ENCODE peak calls at places on chromosomes 1 and 21, in nine cellular contexts. One of them, this sample, is unnamed.

GRCh38 chr1:214440219-214440965 is 111.0 kb downstream of the PTPN14 start:
- DNase-seq in choroid plexus epithelial cell: no peak
- DNase-seq in A549: no peak
- DNase-seq in IMR-90: no peak
- DNase-seq in heart right ventricle: no peak
- DNase-seq in upper lobe of left lung: no peak
- DNase-seq in GM23338: peak
- DNase-seq in hepatocyte: no peak
- DNase-seq in colonic mucosa: no peak
- DNase-seq in this sample: no peak

GRCh38 chr1:98920441-98921110 is 84.1 kb downstream of the PLPPR5 start:
- DNase-seq in IMR-90: peak
- DNase-seq in heart right ventricle: no peak
- DNase-seq in A549: no peak
- DNase-seq in GM23338: no peak
- DNase-seq in choroid plexus epithelial cell: peak
- DNase-seq in colonic mucosa: no peak
- DNase-seq in upper lobe of left lung: no peak
- DNase-seq in hepatocyte: no peak
- DNase-seq in this sample: peak

GRCh38 chr1:200206340-200206739 is 178.8 kb downstream of the NR5A2 start:
- DNase-seq in A549: peak
- DNase-seq in IMR-90: peak
- DNase-seq in choroid plexus epithelial cell: peak
- DNase-seq in upper lobe of left lung: no peak
- DNase-seq in heart right ventricle: no peak
- DNase-seq in hepatocyte: no peak
- DNase-seq in colonic mucosa: no peak
- DNase-seq in GM23338: no peak
- DNase-seq in this sample: peak

GRCh38 chr1:55051621-55052020 is 12.3 kb downstream of the PCSK9 start:
- DNase-seq in choroid plexus epithelial cell: no peak
- DNase-seq in GM23338: no peak
- DNase-seq in colonic mucosa: no peak
- DNase-seq in IMR-90: no peak
- DNase-seq in heart right ventricle: no peak
- DNase-seq in upper lobe of left lung: no peak
- DNase-seq in A549: no peak
- DNase-seq in hepatocyte: no peak
- DNase-seq in this sample: no peak

GRCh38 chr1:204250428-204251030 is 36.7 kb upstream of the GOLT1A start:
- DNase-seq in upper lobe of left lung: no peak
- DNase-seq in colonic mucosa: no peak
- DNase-seq in hepatocyte: no peak
- DNase-seq in IMR-90: peak
- DNase-seq in heart right ventricle: no peak
- DNase-seq in GM23338: no peak
- DNase-seq in choroid plexus epithelial cell: peak
- DNase-seq in A549: no peak
- DNase-seq in this sample: no peak

GRCh38 chr1:110619412-110620249 is 13.5 kb upstream of the KCNA2 start:
- DNase-seq in colonic mucosa: peak
- DNase-seq in hepatocyte: peak
- DNase-seq in choroid plexus epithelial cell: peak
- DNase-seq in GM23338: peak
- DNase-seq in A549: peak
- DNase-seq in heart right ventricle: peak
- DNase-seq in IMR-90: peak
- DNase-seq in upper lobe of left lung: peak
- DNase-seq in this sample: peak

GRCh38 chr1:219529116-219529515 is 83.8 kb downstream of the ZC3H11B start:
- DNase-seq in IMR-90: no peak
- DNase-seq in heart right ventricle: no peak
- DNase-seq in colonic mucosa: no peak
- DNase-seq in GM23338: peak
- DNase-seq in A549: no peak
- DNase-seq in hepatocyte: no peak
- DNase-seq in upper lobe of left lung: peak
- DNase-seq in choroid plexus epithelial cell: no peak
- DNase-seq in this sample: no peak

GRCh38 chr21:38284221-38284620 is 27.4 kb downstream of the KCNJ15 start:
- DNase-seq in IMR-90: no peak
- DNase-seq in hepatocyte: no peak
- DNase-seq in A549: no peak
- DNase-seq in upper lobe of left lung: no peak
- DNase-seq in colonic mucosa: no peak
- DNase-seq in heart right ventricle: no peak
- DNase-seq in choroid plexus epithelial cell: no peak
- DNase-seq in GM23338: no peak
- DNase-seq in this sample: no peak

GRCh38 chr1:240869071-240869470 is 257.1 kb upstream of the GREM2 start:
- DNase-seq in upper lobe of left lung: no peak
- DNase-seq in choroid plexus epithelial cell: no peak
- DNase-seq in colonic mucosa: no peak
- DNase-seq in GM23338: no peak
- DNase-seq in A549: no peak
- DNase-seq in hepatocyte: no peak
- DNase-seq in heart right ventricle: no peak
- DNase-seq in IMR-90: no peak
- DNase-seq in this sample: no peak

GRCh38 chr1:30855686-30856259 is 52.8 kb downstream of the SDC3 start:
- DNase-seq in heart right ventricle: no peak
- DNase-seq in A549: no peak
- DNase-seq in upper lobe of left lung: no peak
- DNase-seq in GM23338: peak
- DNase-seq in IMR-90: no peak
- DNase-seq in choroid plexus epithelial cell: no peak
- DNase-seq in hepatocyte: no peak
- DNase-seq in colonic mucosa: no peak
- DNase-seq in this sample: no peak

GRCh38 chr1:172946814-172947507 is 103.8 kb downstream of the TNFSF18 start:
- DNase-seq in colonic mucosa: no peak
- DNase-seq in IMR-90: peak
- DNase-seq in A549: peak
- DNase-seq in hepatocyte: no peak
- DNase-seq in choroid plexus epithelial cell: no peak
- DNase-seq in upper lobe of left lung: no peak
- DNase-seq in GM23338: no peak
- DNase-seq in heart right ventricle: no peak
- DNase-seq in this sample: peak

GRCh38 chr1:56578963-56579875 is at the start of gene PLPP3:
- DNase-seq in upper lobe of left lung: peak
- DNase-seq in choroid plexus epithelial cell: peak
- DNase-seq in IMR-90: peak
- DNase-seq in hepatocyte: peak
- DNase-seq in A549: peak
- DNase-seq in GM23338: peak
- DNase-seq in colonic mucosa: peak
- DNase-seq in heart right ventricle: peak
- DNase-seq in this sample: peak

GRCh38 chr1:5926686-5927435 is 65.4 kb downstream of the NPHP4 start:
- DNase-seq in hepatocyte: no peak
- DNase-seq in A549: no peak
- DNase-seq in upper lobe of left lung: no peak
- DNase-seq in colonic mucosa: no peak
- DNase-seq in heart right ventricle: no peak
- DNase-seq in choroid plexus epithelial cell: no peak
- DNase-seq in GM23338: no peak
- DNase-seq in IMR-90: no peak
- DNase-seq in this sample: no peak

GRCh38 chr1:145964328-145965118 is at the start of the genes ANKRD34A and POLR3GL:
- DNase-seq in choroid plexus epithelial cell: peak
- DNase-seq in A549: peak
- DNase-seq in IMR-90: peak
- DNase-seq in GM23338: peak
- DNase-seq in upper lobe of left lung: no peak
- DNase-seq in hepatocyte: peak
- DNase-seq in colonic mucosa: peak
- DNase-seq in heart right ventricle: peak
- DNase-seq in this sample: peak

GRCh38 chr1:65512967-65513777 is 92.7 kb downstream of the LEPR start:
- DNase-seq in colonic mucosa: no peak
- DNase-seq in heart right ventricle: no peak
- DNase-seq in IMR-90: peak
- DNase-seq in A549: no peak
- DNase-seq in choroid plexus epithelial cell: peak
- DNase-seq in GM23338: no peak
- DNase-seq in upper lobe of left lung: no peak
- DNase-seq in hepatocyte: no peak
- DNase-seq in this sample: no peak

GRCh38 chr1:51063121-51063520 is 38.9 kb upstream of the C1orf185 start:
- DNase-seq in heart right ventricle: no peak
- DNase-seq in A549: peak
- DNase-seq in hepatocyte: peak
- DNase-seq in choroid plexus epithelial cell: peak
- DNase-seq in GM23338: no peak
- DNase-seq in upper lobe of left lung: no peak
- DNase-seq in colonic mucosa: no peak
- DNase-seq in IMR-90: peak
- DNase-seq in this sample: peak

DNA sequence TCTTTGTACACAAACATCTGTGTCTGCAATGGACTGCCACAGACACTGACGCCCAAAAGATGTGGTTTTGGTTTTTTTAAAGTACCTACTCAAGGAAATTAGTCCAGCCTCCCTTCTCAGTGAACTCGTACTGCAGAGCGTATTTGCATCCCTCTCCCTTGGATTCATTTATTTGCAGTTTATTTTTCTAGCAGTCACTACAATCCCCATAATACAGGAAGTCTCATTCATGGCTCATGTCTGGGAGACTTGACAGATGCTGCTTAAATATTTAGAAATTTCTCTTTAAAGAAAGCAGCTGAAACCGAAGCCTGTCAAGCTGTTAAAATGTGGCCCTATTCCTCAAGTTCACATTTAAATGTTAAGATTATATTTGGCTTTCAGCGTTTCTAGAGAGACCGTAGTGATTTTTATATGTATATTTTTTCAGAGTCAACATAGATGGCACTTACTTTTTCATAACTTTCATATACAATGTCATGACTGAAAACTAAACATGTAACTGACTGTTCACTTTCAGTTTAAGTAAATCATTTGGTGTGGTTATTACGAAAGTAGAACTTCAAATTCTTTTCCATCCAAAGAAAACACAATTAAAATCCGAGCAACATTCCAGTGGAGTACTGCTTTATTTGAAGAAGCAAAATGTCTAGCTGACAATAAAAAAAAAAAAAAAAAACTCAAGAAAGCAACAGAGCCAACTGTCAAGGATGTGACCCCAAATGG is 38.0 kb downstream of the MIS18A start:
- DNase-seq in upper lobe of left lung: no peak
- DNase-seq in choroid plexus epithelial cell: peak
- DNase-seq in heart right ventricle: no peak
- DNase-seq in hepatocyte: no peak
- DNase-seq in IMR-90: peak
- DNase-seq in colonic mucosa: no peak
- DNase-seq in GM23338: no peak
- DNase-seq in A549: no peak
- DNase-seq in this sample: no peak
- H3K4me3 ChIP-seq in upper lobe of left lung: no peak
- H3K4me3 ChIP-seq in choroid plexus epithelial cell: no peak
- H3K4me3 ChIP-seq in heart right ventricle: no peak
- H3K4me3 ChIP-seq in hepatocyte: no peak
- H3K4me3 ChIP-seq in IMR-90: no peak
- H3K4me3 ChIP-seq in colonic mucosa: no peak
- H3K4me3 ChIP-seq in GM23338: no peak
- H3K4me3 ChIP-seq in A549: no peak
- H3K4me3 ChIP-seq in this sample: no peak

DNA sequence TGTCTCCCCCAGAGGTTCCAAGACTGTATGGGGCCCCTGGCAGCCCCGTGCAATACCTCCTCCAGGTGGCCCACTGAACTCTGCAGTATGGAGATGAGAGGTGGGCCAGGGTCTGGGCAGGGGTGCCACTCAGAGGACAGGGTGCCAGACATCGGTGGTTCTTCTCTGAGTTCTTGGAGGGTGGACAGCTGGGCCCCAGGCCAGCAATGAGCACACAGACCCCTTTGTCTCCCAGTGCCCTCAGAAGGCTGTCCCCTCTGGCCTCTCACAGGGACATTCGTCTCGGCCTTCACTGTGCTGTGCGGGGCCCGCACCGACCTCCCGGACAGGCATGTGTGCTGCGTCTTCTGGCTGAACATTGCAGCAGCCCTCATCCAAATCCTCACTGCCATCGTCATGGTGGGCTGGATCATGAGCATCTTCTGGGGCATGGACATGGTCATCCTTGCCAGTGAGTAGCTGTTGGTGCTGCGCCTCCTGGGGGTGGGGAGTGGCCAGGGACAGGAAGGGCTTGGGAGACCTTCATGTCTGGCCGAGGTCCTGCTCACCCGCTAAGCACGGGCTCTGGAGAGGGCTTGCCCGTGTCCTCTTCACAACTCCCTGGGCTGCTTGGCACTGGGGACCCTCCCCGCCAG is 48.1 kb downstream of the STUM start:
- DNase-seq in colonic mucosa: no peak
- DNase-seq in IMR-90: no peak
- DNase-seq in choroid plexus epithelial cell: no peak
- DNase-seq in heart right ventricle: no peak
- DNase-seq in GM23338: no peak
- DNase-seq in upper lobe of left lung: no peak
- DNase-seq in A549: no peak
- DNase-seq in hepatocyte: no peak
- DNase-seq in this sample: no peak
- TF ChIP-seq CTCF in colonic mucosa: no peak
- TF ChIP-seq CTCF in IMR-90: no peak
- TF ChIP-seq CTCF in choroid plexus epithelial cell: no peak
- TF ChIP-seq CTCF in heart right ventricle: no peak
- TF ChIP-seq CTCF in GM23338: peak
- TF ChIP-seq CTCF in upper lobe of left lung: no peak
- TF ChIP-seq CTCF in A549: no peak
- TF ChIP-seq CTCF in hepatocyte: no peak
- TF ChIP-seq CTCF in this sample: no peak

DNA sequence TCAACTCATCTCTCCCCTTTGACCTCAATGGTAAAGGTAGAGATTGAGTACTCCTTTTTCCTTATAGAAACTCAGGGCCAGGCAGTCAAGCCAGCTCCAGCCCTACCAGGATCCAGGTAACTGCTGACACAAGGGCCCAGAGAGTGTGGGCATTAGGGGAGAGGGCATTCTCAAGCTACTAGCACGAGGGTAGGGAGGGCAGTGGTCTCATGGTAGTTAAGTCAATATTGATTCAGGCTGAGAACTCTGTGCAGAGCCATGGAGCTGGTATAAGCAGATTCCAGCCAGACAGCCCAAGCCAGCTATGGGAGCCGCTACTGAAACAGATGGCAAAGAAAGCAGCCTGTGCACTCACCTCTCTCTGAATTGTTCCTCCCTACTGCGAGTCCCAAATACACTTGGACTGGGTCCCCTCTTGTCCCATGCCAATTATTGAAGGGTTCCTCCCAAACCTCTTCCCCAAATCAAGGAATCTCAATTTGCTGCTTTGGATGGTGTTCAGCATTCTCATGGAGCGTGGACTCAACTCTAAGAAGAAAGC is 2.8 kb downstream of the PI4KB start:
- DNase-seq in IMR-90: no peak
- DNase-seq in colonic mucosa: no peak
- DNase-seq in upper lobe of left lung: no peak
- DNase-seq in GM23338: no peak
- DNase-seq in choroid plexus epithelial cell: no peak
- DNase-seq in A549: no peak
- DNase-seq in hepatocyte: no peak
- DNase-seq in heart right ventricle: no peak
- DNase-seq in this sample: no peak
- H3K4me3 ChIP-seq in IMR-90: no peak
- H3K4me3 ChIP-seq in colonic mucosa: no peak
- H3K4me3 ChIP-seq in upper lobe of left lung: no peak
- H3K4me3 ChIP-seq in GM23338: no peak
- H3K4me3 ChIP-seq in choroid plexus epithelial cell: no peak
- H3K4me3 ChIP-seq in A549: no peak
- H3K4me3 ChIP-seq in hepatocyte: no peak
- H3K4me3 ChIP-seq in heart right ventricle: no peak
- H3K4me3 ChIP-seq in this sample: no peak

GRCh38 chr1:94926365-94926914 is 470 bp downstream of the CNN3 start:
- DNase-seq in colonic mucosa: peak
- DNase-seq in choroid plexus epithelial cell: peak
- DNase-seq in hepatocyte: peak
- DNase-seq in IMR-90: peak
- DNase-seq in GM23338: peak
- DNase-seq in heart right ventricle: peak
- DNase-seq in upper lobe of left lung: peak
- DNase-seq in A549: peak
- DNase-seq in this sample: peak
- TF ChIP-seq CTCF in colonic mucosa: peak
- TF ChIP-seq CTCF in choroid plexus epithelial cell: peak
- TF ChIP-seq CTCF in hepatocyte: peak
- TF ChIP-seq CTCF in IMR-90: peak
- TF ChIP-seq CTCF in GM23338: peak
- TF ChIP-seq CTCF in heart right ventricle: peak
- TF ChIP-seq CTCF in upper lobe of left lung: peak
- TF ChIP-seq CTCF in A549: peak
- TF ChIP-seq CTCF in this sample: peak